ENCODE peak calls at places on chromosomes 11 and 22, in seven cellular contexts. One of them, this sample, is unnamed.

GRCh38 chr11:100712618-100713017 is 25.5 kb downstream of the ARHGAP42 start:
- DNase-seq in smooth muscle cell of the brain vasculature: no peak
- DNase-seq in gastrocnemius medialis: no peak
- DNase-seq in NCI-H2081: no peak
- DNase-seq in EH: no peak
- DNase-seq in psoas muscle: no peak
- DNase-seq in left colon: no peak
- DNase-seq in this sample: no peak

GRCh38 chr11:8230921-8231847 is 32.5 kb downstream of the LMO1 start:
- DNase-seq in NCI-H2081: no peak
- DNase-seq in smooth muscle cell of the brain vasculature: no peak
- DNase-seq in EH: no peak
- DNase-seq in left colon: no peak
- DNase-seq in psoas muscle: no peak
- DNase-seq in gastrocnemius medialis: no peak
- DNase-seq in this sample: no peak

GRCh38 chr11:114216804-114217195 is 79.4 kb upstream of the NNMT start:
- DNase-seq in gastrocnemius medialis: no peak
- DNase-seq in NCI-H2081: no peak
- DNase-seq in psoas muscle: no peak
- DNase-seq in left colon: no peak
- DNase-seq in EH: no peak
- DNase-seq in smooth muscle cell of the brain vasculature: no peak
- DNase-seq in this sample: no peak

GRCh38 chr22:48887394-48888332 is 940.0 kb downstream of the BRD1 start:
- DNase-seq in gastrocnemius medialis: no peak
- DNase-seq in EH: no peak
- DNase-seq in psoas muscle: no peak
- DNase-seq in smooth muscle cell of the brain vasculature: no peak
- DNase-seq in NCI-H2081: no peak
- DNase-seq in left colon: no peak
- DNase-seq in this sample: no peak

GRCh38 chr11:111417766-111418435 is 38.8 kb upstream of the POU2AF1 start:
- DNase-seq in gastrocnemius medialis: peak
- DNase-seq in left colon: peak
- DNase-seq in smooth muscle cell of the brain vasculature: peak
- DNase-seq in NCI-H2081: no peak
- DNase-seq in psoas muscle: peak
- DNase-seq in EH: peak
- DNase-seq in this sample: peak

GRCh38 chr22:19404676-19405075 is 26.9 kb downstream of the HIRA start:
- DNase-seq in psoas muscle: no peak
- DNase-seq in NCI-H2081: no peak
- DNase-seq in EH: no peak
- DNase-seq in smooth muscle cell of the brain vasculature: no peak
- DNase-seq in gastrocnemius medialis: no peak
- DNase-seq in left colon: no peak
- DNase-seq in this sample: no peak

GRCh38 chr11:40867991-40868685 is 591.3 kb downstream of the LRRC4C start:
- DNase-seq in smooth muscle cell of the brain vasculature: no peak
- DNase-seq in left colon: no peak
- DNase-seq in NCI-H2081: no peak
- DNase-seq in EH: no peak
- DNase-seq in gastrocnemius medialis: no peak
- DNase-seq in psoas muscle: no peak
- DNase-seq in this sample: no peak

GRCh38 chr11:57460017-57460755 is at the start of gene RTN4RL2:
- DNase-seq in NCI-H2081: peak
- DNase-seq in EH: peak
- DNase-seq in smooth muscle cell of the brain vasculature: no peak
- DNase-seq in psoas muscle: peak
- DNase-seq in gastrocnemius medialis: no peak
- DNase-seq in left colon: peak
- DNase-seq in this sample: no peak

GRCh38 chr11:20374746-20375305 is 11.3 kb downstream of the HTATIP2 start:
- DNase-seq in left colon: no peak
- DNase-seq in smooth muscle cell of the brain vasculature: no peak
- DNase-seq in psoas muscle: no peak
- DNase-seq in gastrocnemius medialis: no peak
- DNase-seq in EH: peak
- DNase-seq in NCI-H2081: no peak
- DNase-seq in this sample: no peak

GRCh38 chr11:100876826-100877545 is 189.9 kb downstream of the ARHGAP42 start:
- DNase-seq in left colon: no peak
- DNase-seq in gastrocnemius medialis: no peak
- DNase-seq in NCI-H2081: no peak
- DNase-seq in psoas muscle: no peak
- DNase-seq in smooth muscle cell of the brain vasculature: peak
- DNase-seq in EH: peak
- DNase-seq in this sample: no peak

GRCh38 chr11:43516316-43516820 is 157.6 kb downstream of the TTC17 start:
- DNase-seq in smooth muscle cell of the brain vasculature: no peak
- DNase-seq in psoas muscle: no peak
- DNase-seq in gastrocnemius medialis: no peak
- DNase-seq in EH: no peak
- DNase-seq in left colon: no peak
- DNase-seq in NCI-H2081: no peak
- DNase-seq in this sample: no peak

GRCh38 chr11:35218956-35219355 is 80.0 kb downstream of the CD44 start:
- DNase-seq in smooth muscle cell of the brain vasculature: no peak
- DNase-seq in gastrocnemius medialis: no peak
- DNase-seq in NCI-H2081: no peak
- DNase-seq in left colon: no peak
- DNase-seq in psoas muscle: no peak
- DNase-seq in EH: peak
- DNase-seq in this sample: no peak

GRCh38 chr22:45831394-45831793 is 145.6 kb downstream of the WNT7B start:
- DNase-seq in EH: peak
- DNase-seq in NCI-H2081: no peak
- DNase-seq in psoas muscle: no peak
- DNase-seq in gastrocnemius medialis: no peak
- DNase-seq in smooth muscle cell of the brain vasculature: no peak
- DNase-seq in left colon: no peak
- DNase-seq in this sample: no peak

GRCh38 chr11:26878959-26879581 is 114.8 kb upstream of the FIBIN start:
- DNase-seq in smooth muscle cell of the brain vasculature: no peak
- DNase-seq in gastrocnemius medialis: no peak
- DNase-seq in EH: no peak
- DNase-seq in psoas muscle: no peak
- DNase-seq in NCI-H2081: no peak
- DNase-seq in left colon: no peak
- DNase-seq in this sample: no peak

GRCh38 chr11:96334219-96334618 is 8.8 kb downstream of the MAML2 start:
- DNase-seq in gastrocnemius medialis: no peak
- DNase-seq in NCI-H2081: no peak
- DNase-seq in left colon: no peak
- DNase-seq in psoas muscle: no peak
- DNase-seq in smooth muscle cell of the brain vasculature: no peak
- DNase-seq in EH: no peak
- DNase-seq in this sample: no peak

GRCh38 chr11:2780850-2781412 is 81.1 kb upstream of the KCNQ1OT1 start:
- DNase-seq in NCI-H2081: no peak
- DNase-seq in smooth muscle cell of the brain vasculature: no peak
- DNase-seq in gastrocnemius medialis: no peak
- DNase-seq in EH: no peak
- DNase-seq in left colon: no peak
- DNase-seq in psoas muscle: no peak
- DNase-seq in this sample: no peak

GRCh38 chr11:1458340-1459218 is 28.0 kb downstream of the MOB2 start:
- DNase-seq in psoas muscle: peak
- DNase-seq in NCI-H2081: no peak
- DNase-seq in EH: peak
- DNase-seq in gastrocnemius medialis: no peak
- DNase-seq in left colon: peak
- DNase-seq in smooth muscle cell of the brain vasculature: no peak
- DNase-seq in this sample: no peak

GRCh38 chr11:251550-251949 is 14.8 kb downstream of the PSMD13 start:
- DNase-seq in gastrocnemius medialis: no peak
- DNase-seq in psoas muscle: no peak
- DNase-seq in EH: no peak
- DNase-seq in smooth muscle cell of the brain vasculature: no peak
- DNase-seq in NCI-H2081: no peak
- DNase-seq in left colon: no peak
- DNase-seq in this sample: no peak

GRCh38 chr11:44574620-44575287 is 9.3 kb downstream of the CD82 start:
- DNase-seq in smooth muscle cell of the brain vasculature: no peak
- DNase-seq in EH: peak
- DNase-seq in psoas muscle: no peak
- DNase-seq in left colon: no peak
- DNase-seq in gastrocnemius medialis: no peak
- DNase-seq in NCI-H2081: no peak
- DNase-seq in this sample: no peak

GRCh38 chr11:2466869-2467694 is 22.3 kb downstream of the KCNQ1 start:
- DNase-seq in smooth muscle cell of the brain vasculature: no peak
- DNase-seq in NCI-H2081: no peak
- DNase-seq in psoas muscle: no peak
- DNase-seq in left colon: no peak
- DNase-seq in EH: no peak
- DNase-seq in gastrocnemius medialis: no peak
- DNase-seq in this sample: no peak

GRCh38 chr11:117691206-117691490 is 105.9 kb downstream of the DSCAML1 start:
- DNase-seq in left colon: no peak
- DNase-seq in smooth muscle cell of the brain vasculature: no peak
- DNase-seq in psoas muscle: no peak
- DNase-seq in EH: no peak
- DNase-seq in gastrocnemius medialis: no peak
- DNase-seq in NCI-H2081: peak
- DNase-seq in this sample: no peak

GRCh38 chr11:422249-422656 is 7.5 kb upstream of the SIGIRR start:
- DNase-seq in EH: no peak
- DNase-seq in gastrocnemius medialis: no peak
- DNase-seq in psoas muscle: no peak
- DNase-seq in smooth muscle cell of the brain vasculature: no peak
- DNase-seq in NCI-H2081: no peak
- DNase-seq in left colon: no peak
- DNase-seq in this sample: no peak

GRCh38 chr22:41106122-41106968 is 14.0 kb downstream of the EP300 start:
- DNase-seq in EH: no peak
- DNase-seq in psoas muscle: no peak
- DNase-seq in gastrocnemius medialis: no peak
- DNase-seq in NCI-H2081: no peak
- DNase-seq in left colon: no peak
- DNase-seq in smooth muscle cell of the brain vasculature: no peak
- DNase-seq in this sample: no peak

GRCh38 chr11:72430743-72431570 is 3.4 kb downstream of the CLPB start:
- DNase-seq in EH: peak
- DNase-seq in left colon: peak
- DNase-seq in gastrocnemius medialis: no peak
- DNase-seq in psoas muscle: no peak
- DNase-seq in NCI-H2081: peak
- DNase-seq in smooth muscle cell of the brain vasculature: no peak
- DNase-seq in this sample: no peak